ENCODE peak calls at places on chromosomes 3 and 15, in eight cellular contexts. D is stimulated activated naive CD4-positive, alpha-beta T cell; J is Peyer's patch; W is AG08396; H is lung microvascular endothelial cell; Y is germinal center; Z is AML-193; F is EH. S is an unnamed sample.

GRCh38 chr3:116083686-116084085 is 361.6 kb downstream of the LSAMP start:
- DNase-seq in H (no peak), Y (no peak), Z (no peak), D (no peak), F (peak), J (no peak), W (no peak), S (no peak)

GRCh38 chr3:44862221-44862637 is 517 bp downstream of the TMEM42 start:
- DNase-seq in Y (no peak), D (no peak), H (peak), J (no peak), W (no peak), F (no peak), Z (peak), S (no peak)

GRCh38 chr3:190305406-190305805 is 16.8 kb downstream of the CLDN1 start:
- DNase-seq in Y (no peak), Z (no peak), D (no peak), H (peak), W (no peak), F (peak), J (no peak), S (no peak)

GRCh38 chr3:148790841-148791240 is 36.8 kb upstream of the CPB1 start:
- DNase-seq in Y (no peak), F (no peak), J (no peak), Z (peak), W (no peak), D (no peak), H (no peak), S (no peak)

GRCh38 chr3:170862618-170863374 is 7.2 kb downstream of the RPL22L1 start:
- DNase-seq in W (peak), Y (no peak), F (peak), Z (no peak), D (no peak), H (no peak), J (no peak), S (no peak)

GRCh38 chr3:16743276-16743675 is 138.1 kb upstream of the DAZL start:
- DNase-seq in J (no peak), F (peak), H (no peak), Z (no peak), D (no peak), Y (no peak), W (no peak), S (no peak)

GRCh38 chr3:445960-446359 is 249.4 kb downstream of the CHL1 start:
- DNase-seq in F (no peak), W (no peak), Y (no peak), Z (no peak), J (no peak), D (no peak), H (no peak), S (no peak)

GRCh38 chr15:40459391-40460015 is 11.3 kb upstream of the CHST14 start:
- DNase-seq in Z (no peak), W (no peak), J (peak), H (no peak), F (no peak), D (no peak), Y (no peak), S (no peak)

GRCh38 chr3:18937574-18937973 is 210.7 kb upstream of the KCNH8 start:
- DNase-seq in Y (no peak), Z (no peak), F (no peak), J (no peak), W (no peak), H (no peak), D (no peak), S (no peak)

GRCh38 chr3:45330500-45331295 is 57.7 kb upstream of the LARS2 start:
- DNase-seq in J (no peak), W (no peak), F (no peak), Y (no peak), H (no peak), D (no peak), Z (no peak), S (no peak)

GRCh38 chr3:190359813-190360212 is 28.1 kb upstream of the CLDN16 start:
- DNase-seq in J (no peak), W (no peak), D (no peak), Y (no peak), F (no peak), H (no peak), Z (no peak), S (no peak)

GRCh38 chr15:78206326-78207109 is 27.8 kb downstream of the ACSBG1 start:
- DNase-seq in W (peak), F (peak), J (no peak), Y (no peak), Z (no peak), H (no peak), D (no peak), S (no peak)

GRCh38 chr15:77819841-77820728 is 187.4 kb upstream of the LINGO1 start:
- DNase-seq in H (peak), Z (no peak), J (no peak), F (peak), Y (no peak), D (no peak), W (no peak), S (no peak)

GRCh38 chr3:166444756-166445155 is 607.5 kb upstream of the BCHE start:
- DNase-seq in Y (no peak), W (no peak), D (no peak), H (no peak), F (no peak), J (peak), Z (no peak), S (no peak)

GRCh38 chr3:126976906-126977305 is 6.0 kb upstream of the PLXNA1 start:
- DNase-seq in J (no peak), W (no peak), Z (no peak), H (no peak), D (no peak), F (no peak), Y (no peak), S (no peak)

GRCh38 chr3:67384790-67385397 is 269.5 kb downstream of the SUCLG2 start:
- DNase-seq in Y (peak), J (no peak), H (peak), Z (peak), D (no peak), F (peak), W (peak), S (peak)

S was measured in GM12864.